ENCODE peak calls at places on chromosomes 12 and 14, in five cellular contexts. P is HepG2, R is A549, S is IMR-90, O is K562. V is an unnamed sample.

GRCh38 chr14:91143862-91144261 is 30.0 kb downstream of the DGLUCY start:
- DNase-seq in O (no peak), R (no peak), P (no peak), S (no peak), V (no peak)

GRCh38 chr12:39072658-39073057 is 167.3 kb upstream of the CPNE8 start:
- DNase-seq in R (no peak), P (no peak), S (no peak), O (no peak), V (no peak)

GRCh38 chr14:101839236-101839635 is 77.7 kb downstream of the PPP2R5C start:
- DNase-seq in R (no peak), O (no peak), P (no peak), S (no peak), V (no peak)

GRCh38 chr14:66495214-66496098 is 9.3 kb downstream of the CCDC196 start:
- DNase-seq in R (peak; percentile 79), P (peak; percentile 65), O (peak; percentile 23), S (peak; percentile 71), V (no peak)

GRCh38 chr14:100428727-100429126 is 105.6 kb downstream of the SLC25A47 start:
- DNase-seq in P (no peak), R (no peak), O (no peak), S (peak; percentile 66), V (no peak)

GRCh38 chr14:29220077-29220476 is 453.5 kb downstream of the FOXG1 start:
- DNase-seq in O (no peak), S (no peak), R (no peak), P (no peak), V (no peak)

GRCh38 chr12:49730050-49730449 is 11.3 kb upstream of the TMBIM6 start:
- DNase-seq in P (no peak), S (no peak), O (no peak), R (no peak), V (no peak)

GRCh38 chr12:97854477-97854876 is 391.9 kb downstream of the RMST start:
- DNase-seq in S (no peak), O (no peak), P (no peak), R (no peak), V (no peak)

GRCh38 chr12:2268478-2269286 is 215.9 kb downstream of the CACNA1C start:
- DNase-seq in O (no peak), S (peak; percentile 81), P (no peak), R (no peak), V (no peak)

GRCh38 chr12:107976331-107976730 is 152.8 kb upstream of the WSCD2 start:
- DNase-seq in O (no peak), P (no peak), S (no peak), R (no peak), V (no peak)

GRCh38 chr14:105326568-105326867 is 12.0 kb downstream of the PACS2 start:
- DNase-seq in P (no peak), R (no peak), O (no peak), S (no peak), V (no peak)

GRCh38 chr12:29086325-29087271 is 62.5 kb upstream of the FAR2 start:
- DNase-seq in R (no peak), P (no peak), O (no peak), S (no peak), V (no peak)

GRCh38 chr12:58310828-58311273 is 369.5 kb downstream of the ATP23 start:
- DNase-seq in O (peak; percentile 9), P (peak; percentile 28), S (peak; percentile 99), R (peak; percentile 95), V (no peak)

GRCh38 chr12:131049002-131049401 is 95.3 kb downstream of the ADGRD1 start:
- DNase-seq in O (no peak), P (no peak), R (no peak), S (no peak), V (no peak)

GRCh38 chr12:48969847-48970701 is 1.5 kb downstream of the WNT10B start:
- DNase-seq in S (no peak), O (peak; percentile 78), R (no peak), P (no peak), V (peak; percentile 69)

GRCh38 chr14:95424533-95424932 is 91.9 kb downstream of the SYNE3 start:
- DNase-seq in R (no peak), O (no peak), P (no peak), S (peak; percentile 23), V (no peak)

GRCh38 chr12:69966839-69967238 is 141.8 kb downstream of the MYRFL start:
- DNase-seq in O (no peak), R (peak; percentile 34), P (no peak), S (peak; percentile 6), V (no peak)

DNA sequence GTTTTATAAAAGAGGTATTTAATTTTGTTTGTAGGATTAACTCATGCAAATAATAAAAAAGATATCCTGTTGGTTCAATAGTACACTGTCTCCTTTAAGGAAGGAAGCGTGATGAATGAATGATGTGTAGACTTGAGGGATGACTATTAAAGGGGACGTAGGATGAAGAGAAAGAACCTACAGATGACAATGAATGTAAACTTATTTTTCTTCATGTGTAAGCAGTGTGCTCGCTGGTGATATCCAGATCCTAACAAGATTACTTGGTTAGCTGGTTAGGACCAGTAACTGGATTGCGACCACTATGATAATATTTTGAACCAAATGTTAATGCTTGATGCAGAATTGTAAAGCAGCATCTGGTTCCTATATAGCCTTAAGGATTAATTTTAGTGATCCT is 2.6 kb downstream of the ARF6 start:
- DNase-seq in O (no peak), R (no peak), P (no peak), S (no peak), V (no peak)
- TF ChIP-seq MAFK in O (no peak), R (no peak), P (no peak), S (no peak), V (no peak)

GRCh38 chr14:70011708-70012107 is 132.5 kb downstream of the SMOC1 start:
- DNase-seq in S (no peak), R (no peak), P (no peak), O (no peak), V (no peak)

GRCh38 chr14:70009961-70010360 is 130.7 kb downstream of the SMOC1 start:
- DNase-seq in O (no peak), P (no peak), R (no peak), S (no peak), V (no peak)

GRCh38 chr14:70011098-70011497 is 131.9 kb downstream of the SMOC1 start:
- DNase-seq in S (no peak), R (no peak), P (no peak), O (no peak), V (no peak)

GRCh38 chr14:70014696-70015095 is 135.5 kb downstream of the SMOC1 start:
- DNase-seq in P (no peak), S (no peak), R (no peak), O (no peak), V (no peak)

GRCh38 chr14:70013269-70013873 is 134.2 kb downstream of the SMOC1 start:
- DNase-seq in P (peak; percentile 41), S (peak; percentile 30), R (peak; percentile 41), O (peak; percentile 61), V (peak; percentile 34)
- TF ChIP-seq MAFK in P (no peak), S (no peak), R (no peak), O (no peak), V (no peak)

DNA sequence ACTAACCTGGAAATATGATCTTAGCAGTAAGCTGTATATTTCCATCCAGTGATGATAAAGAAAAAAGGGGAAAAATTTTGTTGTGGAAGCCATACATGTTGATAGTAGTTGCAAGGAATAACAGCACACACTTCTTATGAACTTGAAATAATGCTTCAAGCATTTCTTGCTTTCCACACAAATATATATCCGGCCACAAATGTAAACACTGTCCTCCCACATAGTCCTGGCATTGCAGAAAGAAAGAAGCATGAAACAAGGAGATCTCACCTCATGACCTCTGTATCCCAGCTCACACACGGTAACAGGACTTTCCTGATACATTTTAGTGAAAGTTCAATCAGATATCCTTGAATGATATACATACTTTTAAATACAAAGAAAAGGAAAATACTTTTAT is 56.0 kb downstream of the LLPH start:
- DNase-seq in S (peak; percentile 79), O (no peak), P (peak; percentile 12), R (no peak), V (no peak)
- TF ChIP-seq MAFK in S (no peak), O (no peak), P (no peak), R (no peak), V (no peak)

GRCh38 chr12:59650594-59651229 is 54.9 kb downstream of the SLC16A7 start:
- DNase-seq in O (no peak), S (peak; percentile 15), P (no peak), R (no peak), V (no peak)
- TF ChIP-seq MAFK in O (no peak), S (no peak), P (no peak), R (no peak), V (no peak)

V was measured in H1.